ENCODE peak calls at places on chromosome 15, in four cellular contexts. V is PC-3, P is H9, C is A549. W is an unnamed sample. For H3K4me1 and H3K9me3, the result is how much of the 10 kb centered on the place peaks cover.

GRCh38 chr15:94186770-94187331 is 44.5 kb upstream of the MCTP2 start:
- DNase-seq in V (no peak), P (peak), C (no peak), W (no peak)

GRCh38 chr15:52115598-52116427 is 3.2 kb upstream of the BCL2L10 start:
- DNase-seq in V (no peak), P (no peak), C (no peak), W (no peak)

GRCh38 chr15:60077581-60078359 is 73.7 kb downstream of the FOXB1 start:
- DNase-seq in V (no peak), P (no peak), C (no peak), W (no peak)

GRCh38 chr15:58732620-58733363 is 16.7 kb downstream of the ADAM10 start:
- DNase-seq in V (no peak), P (no peak), C (no peak), W (no peak)

GRCh38 chr15:78715930-78716329 is 74.9 kb upstream of the CHRNB4 start:
- DNase-seq in V (peak), P (no peak), C (peak), W (peak)

GRCh38 chr15:74892313-74892712 is 2.5 kb downstream of the MPI start:
- DNase-seq in V (peak), P (no peak), C (no peak), W (no peak)

GRCh38 chr15:80010131-80010673 is 39.2 kb upstream of the BCL2A1 start:
- DNase-seq in V (peak), P (no peak), C (peak), W (no peak)

GRCh38 chr15:91316123-91316522 is 216.1 kb downstream of the SV2B start:
- DNase-seq in V (no peak), P (no peak), C (no peak), W (no peak)

GRCh38 chr15:60392986-60393811 is 4.6 kb downstream of the ANXA2 start:
- DNase-seq in V (peak), P (no peak), C (peak), W (no peak)

DNA sequence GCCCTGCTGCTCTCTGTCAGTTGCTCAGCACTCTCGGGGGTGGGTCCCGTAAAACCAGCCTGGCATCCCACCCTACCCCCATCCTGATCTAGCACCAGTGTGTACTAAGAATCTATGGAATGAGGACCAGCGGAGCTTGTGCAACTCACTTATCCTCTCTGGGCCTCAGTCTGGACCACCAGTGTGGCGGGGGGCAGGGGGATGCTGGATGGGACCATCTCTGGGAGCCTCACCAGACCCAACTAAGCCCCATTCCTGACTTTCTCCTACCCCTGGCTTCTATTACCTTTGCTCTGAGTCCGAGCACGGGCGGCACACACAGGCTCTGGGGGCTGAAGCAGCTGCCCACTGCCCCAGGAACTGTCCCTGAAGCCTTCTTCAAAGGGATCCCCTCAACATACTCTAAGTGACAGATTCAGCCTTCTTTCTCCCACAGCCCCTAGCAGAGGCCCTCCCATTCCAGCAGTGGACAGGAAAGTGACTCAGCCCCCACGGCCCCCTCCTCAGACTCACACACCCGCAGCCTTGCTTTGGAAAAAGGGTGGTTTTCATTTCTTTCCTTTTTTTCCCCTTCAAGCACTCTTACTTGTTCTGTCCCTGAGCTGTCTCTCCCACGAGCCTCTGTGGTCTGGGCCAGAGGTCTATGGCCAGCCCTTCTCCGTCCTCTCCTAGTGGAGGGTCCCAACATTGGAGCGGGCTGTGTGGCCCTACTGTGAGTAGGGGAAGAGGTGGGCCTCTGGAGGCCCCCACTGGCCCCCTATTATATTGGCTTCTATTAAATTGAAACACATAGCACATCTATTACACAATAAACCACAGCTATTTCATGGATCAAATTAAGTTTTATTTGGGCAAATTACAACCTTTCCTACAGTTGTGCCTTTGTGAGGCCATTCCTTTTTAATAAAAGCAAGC is 100.3 kb downstream of the SMAD6 start:
- DNase-seq in V (peak), P (no peak), C (no peak), W (no peak)
- H3K4me1 ChIP-seq in V (half or more), P (under half), C (half or more), W (under half)

GRCh38 chr15:25181290-25182097 is 226.7 kb downstream of the SNRPN start:
- DNase-seq in V (no peak), P (peak), C (no peak), W (peak)
- H3K9me3 ChIP-seq in V (under half), P (half or more), C (under half), W (half or more)

GRCh38 chr15:62021991-62022600 is 38.2 kb downstream of the VPS13C start:
- DNase-seq in V (peak), P (no peak), C (peak), W (no peak)
- TF ChIP-seq CTCF in V (peak), P (peak), C (peak), W (no peak)

DNA sequence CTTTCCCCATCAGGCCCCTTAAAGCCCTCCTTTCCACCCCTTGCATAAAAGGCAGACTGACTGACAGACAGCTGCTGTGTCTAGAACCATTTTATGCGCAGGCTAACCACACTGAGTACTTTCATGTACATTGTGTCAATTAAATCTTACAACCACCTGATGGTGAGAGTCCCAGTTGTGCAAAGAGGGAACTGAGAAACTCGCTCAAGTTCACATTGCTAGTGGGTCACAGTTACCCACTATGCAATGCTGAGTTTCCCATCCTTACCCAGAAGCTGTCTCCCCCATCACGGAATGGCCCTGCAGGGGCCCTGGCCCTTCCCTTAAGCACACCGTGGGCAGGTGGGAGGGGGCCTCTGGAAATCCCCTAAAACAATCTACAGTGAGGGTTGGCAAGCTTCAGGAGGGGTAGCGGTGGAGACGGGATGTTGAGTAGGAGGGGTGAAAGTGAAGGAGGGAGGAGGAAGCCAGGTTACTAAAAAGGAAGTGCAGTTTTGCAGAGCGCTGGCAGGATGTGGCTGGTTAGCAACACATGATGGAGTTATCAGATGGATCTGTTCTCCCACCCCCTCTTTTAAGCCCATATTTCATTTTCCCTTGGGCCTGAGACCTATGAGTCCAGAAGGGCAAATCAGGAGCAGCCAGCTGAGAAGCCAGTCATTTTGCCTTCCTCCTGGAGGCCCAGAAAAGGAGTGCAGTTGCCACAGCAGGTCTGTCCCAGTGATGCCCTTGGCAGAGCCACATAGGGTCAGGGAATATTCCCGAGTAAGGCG is 30.0 kb downstream of the STARD5 start:
- DNase-seq in V (no peak), P (no peak), C (no peak), W (no peak)
- H3K4me1 ChIP-seq in V (under half), P (under half), C (under half), W (under half)

DNA sequence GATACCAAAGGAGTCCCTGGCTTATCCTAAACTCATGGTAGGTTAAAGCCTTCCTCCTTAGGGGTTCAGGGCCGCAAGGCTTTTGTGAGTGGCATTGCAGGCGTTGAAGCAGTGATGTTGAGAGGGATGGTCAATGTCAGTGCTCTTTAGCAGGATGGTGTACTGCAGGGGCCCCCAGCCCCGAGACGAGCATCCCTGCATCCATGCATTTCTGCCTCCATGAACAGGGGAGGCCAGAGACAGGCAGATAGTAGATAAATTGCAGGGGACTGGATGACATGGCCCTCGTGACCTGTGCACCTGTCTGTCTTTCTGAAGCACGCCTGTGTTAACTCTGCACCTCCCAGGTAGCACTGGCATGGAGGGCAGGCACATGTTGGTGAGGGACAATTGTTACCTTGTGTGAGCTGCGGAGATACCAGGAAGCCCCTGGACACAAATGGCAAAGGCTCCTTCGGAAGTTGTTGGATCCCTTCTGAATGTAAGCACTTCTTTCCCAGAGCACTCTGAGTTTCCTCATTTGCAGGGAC is 133.5 kb downstream of the SNRPN start:
- DNase-seq in V (no peak), P (peak), C (no peak), W (no peak)
- H3K9me3 ChIP-seq in V (under half), P (half or more), C (under half), W (under half)

DNA sequence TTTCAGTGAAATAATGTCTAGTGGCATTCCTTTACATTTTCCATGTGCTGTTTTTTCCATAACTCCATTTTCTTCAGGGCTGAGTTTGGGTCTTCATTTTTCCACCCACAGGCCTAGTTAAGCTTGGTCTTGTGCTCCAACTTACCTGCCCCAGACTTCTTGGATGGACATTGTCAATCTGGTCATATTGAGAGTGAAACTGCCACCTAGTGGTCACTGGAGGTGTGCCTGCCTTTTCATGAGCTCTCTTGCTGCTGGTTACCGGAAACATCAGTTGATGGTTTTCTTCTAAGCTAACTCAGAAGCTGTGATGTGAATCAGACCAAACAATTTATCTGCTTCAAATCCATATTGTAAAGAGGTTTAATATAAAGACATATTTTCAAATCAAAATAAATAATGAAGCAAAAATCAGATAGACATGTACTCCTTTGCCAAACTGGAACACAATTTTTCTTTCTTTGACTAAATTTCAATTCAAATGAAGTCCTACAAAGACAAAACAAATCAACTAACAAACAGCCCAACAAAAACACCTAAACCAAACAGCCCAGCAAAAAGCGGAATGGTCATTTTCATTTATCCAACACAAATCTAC is 135.1 kb upstream of the RASGRP1 start:
- DNase-seq in V (peak), P (peak), C (peak), W (no peak)
- TF ChIP-seq CTCF in V (peak), P (peak), C (peak), W (peak)

GRCh38 chr15:90030376-90030775 is 29.3 kb downstream of the ZNF710 start:
- DNase-seq in V (no peak), P (no peak), C (no peak), W (no peak)

GRCh38 chr15:90025461-90026033 is 24.4 kb downstream of the ZNF710 start:
- DNase-seq in V (no peak), P (no peak), C (no peak), W (no peak)

GRCh38 chr15:90029024-90029423 is 27.9 kb downstream of the ZNF710 start:
- DNase-seq in V (no peak), P (no peak), C (no peak), W (no peak)

GRCh38 chr15:90031231-90031791 is 30.2 kb downstream of the ZNF710 start:
- DNase-seq in V (peak), P (no peak), C (no peak), W (no peak)

GRCh38 chr15:90028376-90028775 is 27.3 kb downstream of the ZNF710 start:
- DNase-seq in V (no peak), P (no peak), C (no peak), W (no peak)
- H3K4me1 ChIP-seq in V (under half), P (under half), C (under half), W (under half)

GRCh38 chr15:25060996-25061620 is 106.3 kb downstream of the SNRPN start:
- DNase-seq in V (no peak), P (peak), C (no peak), W (no peak)

GRCh38 chr15:25060472-25060803 is 105.7 kb downstream of the SNRPN start:
- DNase-seq in V (no peak), P (peak), C (no peak), W (no peak)

GRCh38 chr15:25062551-25063430 is 108.0 kb downstream of the SNRPN start:
- DNase-seq in V (no peak), P (no peak), C (no peak), W (no peak)

GRCh38 chr15:25059698-25060471 is 105.1 kb downstream of the SNRPN start:
- DNase-seq in V (no peak), P (peak), C (no peak), W (no peak)

DNA sequence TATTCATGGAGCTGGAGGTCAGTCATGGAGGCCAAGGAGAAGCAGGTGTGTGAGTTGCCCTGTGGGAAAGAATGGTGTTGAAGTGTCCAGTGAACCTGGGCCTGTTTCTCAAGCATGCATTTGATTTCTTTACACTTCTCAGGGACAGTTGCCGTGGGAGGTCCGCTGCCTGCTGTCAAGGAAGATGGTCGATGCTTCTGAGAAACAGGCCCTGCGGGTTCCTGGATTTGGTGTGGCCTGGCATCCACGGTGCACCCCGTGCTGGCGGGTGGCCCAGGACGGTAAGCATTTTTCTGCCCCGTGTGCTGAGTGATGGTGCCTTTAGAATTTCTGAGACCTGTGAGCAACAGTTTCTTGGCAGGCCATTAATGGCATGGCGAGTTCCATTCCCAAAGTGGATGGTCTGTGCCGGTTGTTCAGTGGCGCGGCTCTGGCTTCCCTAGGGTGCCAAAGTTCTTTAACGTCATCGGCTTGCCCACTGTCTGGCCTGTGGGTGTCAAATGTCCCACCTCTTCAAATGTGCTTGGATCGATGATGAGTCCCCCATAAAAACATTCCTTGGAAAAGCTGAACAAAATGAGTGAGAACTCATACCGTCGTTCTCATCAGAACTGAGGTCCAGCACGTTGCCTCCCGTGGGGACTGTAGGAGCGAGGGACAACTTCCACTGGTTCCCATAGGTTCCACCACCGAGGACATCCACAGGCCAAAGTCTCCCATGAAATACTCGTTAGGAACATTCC is 107.2 kb downstream of the SNRPN start:
- DNase-seq in V (no peak), P (no peak), C (no peak), W (no peak)
- H3K9me3 ChIP-seq in V (half or more), P (half or more), C (half or more), W (under half)

GRCh38 chr15:63504979-63505841 is 817 bp downstream of the USP3 start:
- DNase-seq in V (peak), P (peak), C (peak), W (no peak)

GRCh38 chr15:63505842-63506222 is 1.4 kb downstream of the USP3 start:
- DNase-seq in V (no peak), P (no peak), C (no peak), W (no peak)

GRCh38 chr15:63502843-63503738 is 1.3 kb upstream of the USP3 start:
- DNase-seq in V (peak), P (peak), C (peak), W (peak)

GRCh38 chr15:63503739-63504246 is 600 bp upstream of the USP3 start:
- DNase-seq in V (peak), P (peak), C (peak), W (no peak)

GRCh38 chr15:63504247-63504978 is at the start of gene USP3:
- DNase-seq in V (peak), P (peak), C (peak), W (peak)
- TF ChIP-seq CTCF in V (no peak), P (peak), C (peak), W (peak)

DNA sequence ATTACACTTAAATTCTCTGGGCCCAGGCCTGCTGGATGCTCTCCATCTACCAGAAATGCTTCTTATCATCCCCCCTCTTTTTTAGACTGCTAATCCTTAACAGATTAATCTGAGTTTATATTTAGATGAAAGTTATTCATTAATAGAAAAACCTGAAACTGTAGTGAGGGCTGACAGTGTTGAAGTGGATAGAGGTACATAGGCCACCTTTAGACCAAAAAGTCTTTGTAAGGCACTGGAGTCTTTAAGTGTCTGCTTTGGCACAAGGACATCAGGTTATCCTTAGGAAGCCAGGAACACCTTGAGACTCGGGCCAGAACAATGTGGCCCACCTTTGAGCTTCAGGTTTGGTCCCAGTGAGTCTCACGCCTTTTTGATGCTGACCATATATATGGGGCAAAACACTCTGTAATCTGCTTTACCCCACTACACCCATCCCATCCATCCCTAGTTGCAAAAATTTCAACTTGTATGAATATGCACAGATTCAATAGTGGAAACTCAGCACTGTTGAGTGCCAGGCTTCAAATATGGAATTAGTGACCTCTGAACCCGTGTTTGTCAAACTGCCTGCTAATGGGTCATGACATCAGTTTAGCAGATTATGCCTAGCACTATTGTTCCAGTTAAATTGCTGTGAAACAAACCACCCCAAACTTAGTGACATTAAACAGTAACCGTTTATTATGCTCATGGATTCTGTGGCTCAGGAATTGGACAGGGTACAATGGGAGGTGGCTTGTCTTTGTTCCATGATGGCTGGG is 44.0 kb downstream of the PDE8A start:
- DNase-seq in V (no peak), P (no peak), C (no peak), W (no peak)
- H3K4me1 ChIP-seq in V (under half), P (under half), C (half or more), W (half or more)

W was measured in esophagus muscularis mucosa.